ENCODE peak calls at places on chromosomes 1 and 21, in four cellular contexts. B, G, W and O are unnamed samples.

GRCh38 chr21:42112857-42113256 is 41.7 kb downstream of the UMODL1 start:
- DNase-seq in B (no peak), G (no peak), W (no peak), O (no peak)

GRCh38 chr1:27719286-27720251 is 6.2 kb upstream of the FAM76A start:
- DNase-seq in B (no peak), G (no peak), W (no peak), O (no peak)

GRCh38 chr1:153705484-153705883 is 22.4 kb upstream of the INTS3 start:
- DNase-seq in B (no peak), G (no peak), W (no peak), O (no peak)

GRCh38 chr21:41752231-41752681 is 14.6 kb downstream of the RIPK4 start:
- DNase-seq in B (no peak), G (no peak), W (no peak), O (no peak)

GRCh38 chr1:247111636-247112478 is 7.7 kb upstream of the ZNF669 start:
- DNase-seq in B (peak), G (no peak), W (peak), O (no peak)

GRCh38 chr1:43932786-43933385 is 715 bp upstream of the ARTN start:
- DNase-seq in B (no peak), G (no peak), W (no peak), O (no peak)

GRCh38 chr1:13892141-13892670 is 192.2 kb downstream of the PRDM2 start:
- DNase-seq in B (no peak), G (no peak), W (no peak), O (no peak)

GRCh38 chr1:229003233-229004031 is 267.5 kb upstream of the RAB4A start:
- DNase-seq in B (no peak), G (peak), W (peak), O (no peak)

GRCh38 chr1:49424782-49425181 is 599.0 kb downstream of the AGBL4 start:
- DNase-seq in B (no peak), G (no peak), W (no peak), O (no peak)

GRCh38 chr1:42934541-42935312 is 23.9 kb downstream of the SLC2A1 start:
- DNase-seq in B (no peak), G (peak), W (no peak), O (no peak)

GRCh38 chr1:15803380-15803779 is 4.1 kb downstream of the UQCRHL start:
- DNase-seq in B (peak), G (no peak), W (peak), O (no peak)

GRCh38 chr1:41767534-41767933 is 151.2 kb downstream of the HIVEP3 start:
- DNase-seq in B (no peak), G (peak), W (no peak), O (no peak)

GRCh38 chr1:29635501-29636263 is 399.4 kb downstream of the PTPRU start:
- DNase-seq in B (no peak), G (no peak), W (no peak), O (no peak)

GRCh38 chr1:57748696-57749095 is 324.8 kb upstream of the DAB1 start:
- DNase-seq in B (no peak), G (no peak), W (no peak), O (no peak)

GRCh38 chr1:59743324-59744108 is 71.2 kb upstream of the HOOK1 start:
- DNase-seq in B (no peak), G (no peak), W (no peak), O (no peak)

GRCh38 chr1:201011616-201012015 is 11.9 kb downstream of the KIF21B start:
- DNase-seq in B (no peak), G (no peak), W (no peak), O (no peak)

GRCh38 chr1:157146244-157146643 is 8.0 kb upstream of the ETV3 start:
- DNase-seq in B (no peak), G (no peak), W (no peak), O (no peak)

GRCh38 chr1:12088607-12089006 is 25.5 kb downstream of the TNFRSF8 start:
- DNase-seq in B (no peak), G (no peak), W (no peak), O (no peak)

GRCh38 chr1:12608311-12608957 is 9.6 kb downstream of the DHRS3 start:
- DNase-seq in B (no peak), G (no peak), W (no peak), O (no peak)

GRCh38 chr1:29651684-29652665 is 415.7 kb downstream of the PTPRU start:
- DNase-seq in B (no peak), G (no peak), W (no peak), O (no peak)

GRCh38 chr1:3676581-3677410 is 24.5 kb downstream of the TP73 start:
- DNase-seq in B (no peak), G (no peak), W (no peak), O (peak)

GRCh38 chr1:47996406-47997226 is 569 bp downstream of the TRABD2B start:
- DNase-seq in B (peak), G (no peak), W (no peak), O (no peak)

GRCh38 chr1:245418029-245418428 is 263.2 kb downstream of the KIF26B start:
- DNase-seq in B (no peak), G (no peak), W (no peak), O (no peak)
- TF ChIP-seq CTCF in B (no peak), G (no peak), W (no peak), O (no peak)

DNA sequence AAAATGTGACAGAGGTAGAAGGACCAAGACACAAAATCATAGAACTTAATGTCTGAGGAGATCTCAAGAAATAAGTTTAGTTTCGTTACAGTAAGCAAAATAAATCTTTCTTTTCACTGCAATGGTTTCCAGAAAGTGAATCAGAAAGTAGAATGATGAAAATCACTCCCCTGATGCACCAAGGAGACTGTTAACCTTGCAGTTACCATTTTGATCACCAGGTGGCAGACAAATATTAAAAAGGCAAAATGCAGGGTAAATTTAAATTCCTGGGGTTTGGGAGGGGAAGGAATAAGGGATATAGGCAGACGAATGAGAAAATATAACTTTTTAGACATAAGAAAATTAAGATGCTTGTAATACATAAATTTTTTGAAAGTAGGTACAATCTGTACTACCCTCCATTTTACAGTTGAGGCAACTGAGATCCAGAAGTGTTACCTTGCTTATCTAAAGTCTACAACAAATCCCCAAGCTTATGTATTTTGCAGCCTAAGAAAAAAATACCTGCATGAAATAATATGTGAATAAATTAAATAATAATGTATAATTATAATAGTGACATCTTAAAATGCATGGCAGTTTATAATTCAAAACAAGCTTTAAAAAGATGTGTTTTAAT is 253.2 kb downstream of the CRB1 start:
- DNase-seq in B (no peak), G (no peak), W (peak), O (peak)
- TF ChIP-seq CTCF in B (peak), G (peak), W (peak), O (peak)

DNA sequence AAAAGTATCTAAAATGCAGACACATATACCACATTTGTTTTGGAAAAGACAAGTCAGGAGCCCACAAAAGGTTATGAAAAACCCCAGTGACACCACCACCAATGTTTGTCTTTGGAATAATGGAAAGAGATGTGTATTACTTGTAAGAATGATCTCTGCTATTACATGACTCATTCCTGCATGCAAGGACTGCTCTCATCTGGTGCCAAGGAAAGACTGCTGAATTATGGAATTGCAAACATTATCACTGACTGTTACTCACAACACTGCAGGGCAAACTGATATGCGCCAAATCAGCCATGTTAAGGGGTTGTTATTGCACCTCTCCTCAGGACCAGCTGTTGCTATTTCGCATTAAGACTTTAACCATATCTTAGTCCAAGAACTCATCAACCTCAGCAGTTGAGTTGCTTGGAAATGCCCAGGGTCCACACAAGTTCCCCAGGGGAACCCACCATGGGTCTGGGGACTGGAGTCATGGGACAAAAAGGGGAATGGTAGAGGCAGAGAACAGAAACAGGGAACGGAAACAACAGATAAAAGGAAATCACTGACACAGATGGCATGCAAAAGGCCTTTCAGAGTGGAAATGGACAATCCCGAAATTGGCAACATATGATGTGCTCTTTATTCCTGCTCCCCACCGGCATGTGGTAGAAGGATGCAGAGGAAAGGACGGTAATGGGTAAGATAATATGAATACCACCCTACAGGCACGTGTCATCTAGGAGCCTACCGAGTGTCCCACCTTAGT is 34.4 kb downstream of the CAPZB start:
- DNase-seq in B (peak), G (no peak), W (no peak), O (no peak)
- TF ChIP-seq CTCF in B (no peak), G (no peak), W (no peak), O (no peak)

GRCh38 chr1:109438798-109439297 is 12.6 kb upstream of the PSMA5 start:
- DNase-seq in B (no peak), G (no peak), W (no peak), O (peak)

GRCh38 chr1:109443476-109443875 is 17.2 kb upstream of the PSMA5 start:
- DNase-seq in B (no peak), G (no peak), W (no peak), O (no peak)

GRCh38 chr1:109446236-109446635 is 20.0 kb upstream of the PSMA5 start:
- DNase-seq in B (no peak), G (no peak), W (no peak), O (no peak)

GRCh38 chr1:109444376-109444775 is 18.1 kb upstream of the PSMA5 start:
- DNase-seq in B (no peak), G (no peak), W (no peak), O (no peak)

GRCh38 chr1:109441105-109441504 is 14.9 kb upstream of the PSMA5 start:
- DNase-seq in B (no peak), G (no peak), W (no peak), O (no peak)
- TF ChIP-seq CTCF in B (no peak), G (no peak), W (no peak), O (no peak)

DNA sequence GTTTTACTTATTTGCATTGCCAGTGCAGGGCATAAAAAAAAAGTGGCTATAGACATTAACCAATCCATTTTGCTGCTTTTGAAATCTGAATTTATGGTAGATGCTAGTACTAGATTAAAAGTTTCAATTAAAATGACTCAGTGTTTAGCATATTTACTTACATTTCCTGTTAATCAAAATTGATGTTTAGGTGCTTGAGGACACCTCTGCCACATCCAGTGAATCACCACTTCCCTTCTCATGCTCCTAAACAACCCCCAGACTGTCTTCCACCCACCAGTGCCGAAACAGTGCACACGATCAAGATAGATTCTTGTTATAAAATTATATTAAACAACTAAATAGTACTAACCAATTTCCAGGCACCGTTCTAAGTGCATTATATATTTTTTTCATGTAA is 32.7 kb downstream of the HSD17B7 start:
- DNase-seq in B (no peak), G (no peak), W (no peak), O (peak)
- TF ChIP-seq CTCF in B (no peak), G (no peak), W (no peak), O (no peak)